ENCODE peak calls at places on chromosomes 16 and 17, in nine cellular contexts. F is iPS DF 19.7, I is iris pigment epithelial cell, H is cardiac fibroblast, Y is skeletal muscle cell, B is NCI-H460, K is sigmoid colon, U is GDM1, W is substantia nigra. Z is an unnamed sample.
A peak's percentile ranks its signal among the peaks of the same experiment; 100 is the strongest.

GRCh38 chr17:77402159-77402731 is 261.5 kb downstream of the SEC14L1 start:
- DNase-seq in F (no peak), I (no peak), H (no peak), Y (no peak), B (no peak), K (no peak), U (no peak), W (no peak), Z (no peak)

GRCh38 chr16:9256196-9256595 is 164.8 kb downstream of the HAPSTR1 start:
- DNase-seq in F (peak; percentile 47), I (no peak), H (no peak), Y (no peak), B (peak; percentile 4), K (no peak), U (peak; percentile 2), W (no peak), Z (no peak)

GRCh38 chr17:8946476-8946875 is 19.0 kb downstream of the PIK3R5 start:
- DNase-seq in F (no peak), I (peak; percentile 42), H (no peak), Y (no peak), B (no peak), K (no peak), U (no peak), W (no peak), Z (no peak)

GRCh38 chr16:53864819-53865491 is 161.0 kb downstream of the FTO start:
- DNase-seq in F (no peak), I (peak; percentile 36), H (no peak), Y (no peak), B (no peak), K (no peak), U (no peak), W (no peak), Z (no peak)

GRCh38 chr16:81094771-81095251 is 1.4 kb downstream of the GCSH start:
- DNase-seq in F (no peak), I (peak; percentile 45), H (peak; percentile 51), Y (no peak), B (no peak), K (no peak), U (no peak), W (no peak), Z (peak; percentile 43)

GRCh38 chr16:66004706-66005105 is 361.8 kb upstream of the CDH5 start:
- DNase-seq in F (no peak), I (peak; percentile 19), H (peak; percentile 62), Y (peak; percentile 55), B (no peak), K (no peak), U (no peak), W (no peak), Z (no peak)

GRCh38 chr16:88059701-88060386 is 108.6 kb downstream of the BANP start:
- DNase-seq in F (no peak), I (no peak), H (no peak), Y (no peak), B (no peak), K (no peak), U (no peak), W (no peak), Z (no peak)

GRCh38 chr16:4870138-4870671 is 22.9 kb downstream of the UBN1 start:
- DNase-seq in F (no peak), I (no peak), H (no peak), Y (no peak), B (no peak), K (no peak), U (no peak), W (no peak), Z (no peak)

GRCh38 chr17:4605826-4606225 is 21.5 kb downstream of the SMTNL2 start:
- DNase-seq in F (no peak), I (peak; percentile 62), H (peak; percentile 75), Y (no peak), B (no peak), K (no peak), U (no peak), W (no peak), Z (no peak)

GRCh38 chr17:17938388-17939107 is 33.7 kb downstream of the TOM1L2 start:
- DNase-seq in F (no peak), I (no peak), H (no peak), Y (no peak), B (no peak), K (no peak), U (no peak), W (no peak), Z (no peak)